ENCODE peak calls at places on chromosomes 1 and 21, in four cellular contexts. One of them, this sample, is unnamed.

GRCh38 chr21:46092026-46092764 is 5.7 kb upstream of the COL6A2 start:
- DNase-seq in activated CD4-positive, alpha-beta T cell treated with anti-CD3 and anti-CD28 coated beads, Interleukin-2, amount 10 ng/mL, durations not matched to agents 7 days and 5 days: no peak
- DNase-seq in AG04450: peak
- DNase-seq in stimulated activated CD8-positive, alpha-beta memory T cell treated with anti-CD3 and anti-CD28 coated beads, Interleukin-7, amount 100 ng/mL, for 24 hours: no peak
- DNase-seq in this sample: no peak

GRCh38 chr1:172272087-172272486 is 148.4 kb upstream of the C1orf105 start:
- DNase-seq in activated CD4-positive, alpha-beta T cell treated with anti-CD3 and anti-CD28 coated beads, Interleukin-2, amount 10 ng/mL, durations not matched to agents 7 days and 5 days: no peak
- DNase-seq in AG04450: no peak
- DNase-seq in stimulated activated CD8-positive, alpha-beta memory T cell treated with anti-CD3 and anti-CD28 coated beads, Interleukin-7, amount 100 ng/mL, for 24 hours: no peak
- DNase-seq in this sample: no peak

GRCh38 chr1:117877823-117878222 is 51.6 kb downstream of the GDAP2 start:
- DNase-seq in activated CD4-positive, alpha-beta T cell treated with anti-CD3 and anti-CD28 coated beads, Interleukin-2, amount 10 ng/mL, durations not matched to agents 7 days and 5 days: no peak
- DNase-seq in AG04450: no peak
- DNase-seq in stimulated activated CD8-positive, alpha-beta memory T cell treated with anti-CD3 and anti-CD28 coated beads, Interleukin-7, amount 100 ng/mL, for 24 hours: no peak
- DNase-seq in this sample: no peak

GRCh38 chr1:202189012-202189790 is 4.4 kb upstream of the LGR6 start:
- DNase-seq in activated CD4-positive, alpha-beta T cell treated with anti-CD3 and anti-CD28 coated beads, Interleukin-2, amount 10 ng/mL, durations not matched to agents 7 days and 5 days: peak
- DNase-seq in AG04450: no peak
- DNase-seq in stimulated activated CD8-positive, alpha-beta memory T cell treated with anti-CD3 and anti-CD28 coated beads, Interleukin-7, amount 100 ng/mL, for 24 hours: peak
- DNase-seq in this sample: peak

GRCh38 chr21:34006603-34007168 is 66.7 kb upstream of the MRPS6 start:
- DNase-seq in activated CD4-positive, alpha-beta T cell treated with anti-CD3 and anti-CD28 coated beads, Interleukin-2, amount 10 ng/mL, durations not matched to agents 7 days and 5 days: no peak
- DNase-seq in AG04450: no peak
- DNase-seq in stimulated activated CD8-positive, alpha-beta memory T cell treated with anti-CD3 and anti-CD28 coated beads, Interleukin-7, amount 100 ng/mL, for 24 hours: no peak
- DNase-seq in this sample: no peak

GRCh38 chr1:8944006-8944405 is 1.7 kb upstream of the CA6 start:
- DNase-seq in activated CD4-positive, alpha-beta T cell treated with anti-CD3 and anti-CD28 coated beads, Interleukin-2, amount 10 ng/mL, durations not matched to agents 7 days and 5 days: no peak
- DNase-seq in AG04450: no peak
- DNase-seq in stimulated activated CD8-positive, alpha-beta memory T cell treated with anti-CD3 and anti-CD28 coated beads, Interleukin-7, amount 100 ng/mL, for 24 hours: no peak
- DNase-seq in this sample: no peak

GRCh38 chr1:41610361-41610760 is 125.9 kb upstream of the EDN2 start:
- DNase-seq in activated CD4-positive, alpha-beta T cell treated with anti-CD3 and anti-CD28 coated beads, Interleukin-2, amount 10 ng/mL, durations not matched to agents 7 days and 5 days: no peak
- DNase-seq in AG04450: no peak
- DNase-seq in stimulated activated CD8-positive, alpha-beta memory T cell treated with anti-CD3 and anti-CD28 coated beads, Interleukin-7, amount 100 ng/mL, for 24 hours: no peak
- DNase-seq in this sample: no peak

GRCh38 chr1:27430903-27431653 is 38.7 kb downstream of the GPR3 start:
- DNase-seq in activated CD4-positive, alpha-beta T cell treated with anti-CD3 and anti-CD28 coated beads, Interleukin-2, amount 10 ng/mL, durations not matched to agents 7 days and 5 days: peak
- DNase-seq in AG04450: no peak
- DNase-seq in stimulated activated CD8-positive, alpha-beta memory T cell treated with anti-CD3 and anti-CD28 coated beads, Interleukin-7, amount 100 ng/mL, for 24 hours: no peak
- DNase-seq in this sample: peak

This sample was measured in immature natural killer cell.